ENCODE peak calls at places on chromosomes 11 and 22, in four cellular contexts. A is progenitor cell of endocrine pancreas, B is mucosa of descending colon, E is GM10248. K is an unnamed sample.
A peak's percentile ranks its signal among the peaks of the same experiment; 100 is the strongest.

GRCh38 chr11:15969281-15969680 is 387.1 kb downstream of the SOX6 start:
- DNase-seq in A (no peak), E (peak; percentile 15), B (peak; percentile 50), K (no peak)

GRCh38 chr22:27885977-27886842 is 32.8 kb downstream of the PITPNB start:
- DNase-seq in B (peak; percentile 62), A (no peak), E (peak; percentile 48), K (peak; percentile 48)

GRCh38 chr11:111978028-111978771 is 41.1 kb downstream of the DIXDC1 start:
- DNase-seq in E (no peak), A (no peak), B (peak; percentile 38), K (peak; percentile 44)

GRCh38 chr22:39900306-39901227 is at the start of gene GRAP2:
- DNase-seq in B (peak; percentile 45), A (no peak), E (peak; percentile 44), K (no peak)

GRCh38 chr11:13136272-13136596 is 127.1 kb downstream of the RASSF10 start:
- DNase-seq in E (no peak), A (no peak), B (no peak), K (no peak)

GRCh38 chr11:117934526-117935307 is 5.5 kb upstream of the TMPRSS13 start:
- DNase-seq in A (no peak), E (no peak), B (no peak), K (no peak)

GRCh38 chr11:32985600-32985999 is 30.1 kb upstream of the DEPDC7 start:
- DNase-seq in E (no peak), B (no peak), A (no peak), K (no peak)

GRCh38 chr11:33182246-33182878 is 21.1 kb upstream of the CSTF3 start:
- DNase-seq in B (peak; percentile 73), E (no peak), A (no peak), K (no peak)

GRCh38 chr22:19962909-19963806 is 21.5 kb upstream of the TXNRD2 start:
- DNase-seq in E (no peak), B (peak; percentile 92), A (peak; percentile 61), K (no peak)

GRCh38 chr11:45926536-45927331 is 4.3 kb downstream of the LARGE2 start:
- DNase-seq in B (no peak), A (no peak), E (no peak), K (no peak)

GRCh38 chr11:47156951-47157350 is 19.7 kb downstream of the ARFGAP2 start:
- DNase-seq in E (no peak), B (no peak), A (no peak), K (no peak)

GRCh38 chr11:62689421-62690183 is at the start of gene LRRN4CL:
- DNase-seq in E (no peak), A (no peak), B (peak; percentile 57), K (no peak)

GRCh38 chr11:12430912-12431311 is 53.5 kb downstream of the PARVA start:
- DNase-seq in E (no peak), A (no peak), B (peak; percentile 72), K (no peak)

GRCh38 chr11:85791326-85791990 is 19.5 kb downstream of the SYTL2 start:
- DNase-seq in B (no peak), E (no peak), A (no peak), K (no peak)

GRCh38 chr11:3627291-3627690 is 14.5 kb downstream of the ART5 start:
- DNase-seq in E (no peak), B (no peak), A (no peak), K (no peak)

GRCh38 chr11:59429924-59430516 is 3.8 kb upstream of the OR5A2 start:
- DNase-seq in B (peak; percentile 73), A (peak; percentile 29), E (peak; percentile 62), K (no peak)

GRCh38 chr11:47616726-47617416 is 22.7 kb upstream of the C1QTNF4 start:
- DNase-seq in A (no peak), E (peak; percentile 49), B (peak; percentile 65), K (peak; percentile 56)

GRCh38 chr11:18490736-18491485 is 35.3 kb downstream of the LDHAL6A start:
- DNase-seq in A (no peak), B (peak; percentile 13), E (no peak), K (peak; percentile 33)

GRCh38 chr22:39428597-39429071 is 28.2 kb upstream of the MGAT3 start:
- DNase-seq in A (no peak), B (no peak), E (no peak), K (no peak)

GRCh38 chr22:27875951-27876350 is 43.1 kb downstream of the PITPNB start:
- DNase-seq in B (no peak), A (no peak), E (no peak), K (no peak)

GRCh38 chr11:36333897-36334296 is 37.8 kb downstream of the PRR5L start:
- DNase-seq in E (no peak), A (no peak), B (no peak), K (no peak)

GRCh38 chr11:97557399-97557798 is 1167.6 kb downstream of the JRKL start:
- DNase-seq in B (no peak), A (no peak), E (no peak), K (no peak)
- TF ChIP-seq CTCF in B (no peak), A (no peak), E (no peak), K (no peak)

DNA sequence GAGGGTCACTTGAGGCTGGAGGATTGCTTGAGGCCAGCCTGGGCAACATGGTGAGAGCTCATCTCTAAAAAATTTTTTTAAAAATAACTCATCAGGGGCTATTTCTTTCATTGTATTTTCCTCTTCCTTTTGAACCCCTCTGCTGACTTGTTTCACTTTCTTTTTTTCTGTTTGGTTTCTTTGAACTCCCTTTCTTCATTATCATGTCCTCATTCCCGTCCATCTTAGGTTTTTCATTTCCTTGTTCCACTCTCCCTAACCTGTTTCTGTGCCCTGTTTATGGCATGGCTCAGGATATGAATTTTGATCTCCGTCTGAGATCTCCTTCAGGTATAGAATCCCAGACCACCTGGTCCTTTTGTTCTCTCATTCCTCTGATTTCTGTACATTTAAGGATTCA is 12.4 kb downstream of the MARK2 start:
- DNase-seq in E (no peak), B (no peak), A (no peak), K (no peak)
- TF ChIP-seq CTCF in E (no peak), B (no peak), A (no peak), K (no peak)

GRCh38 chr11:68857037-68857586 is 15.4 kb upstream of the CPT1A start:
- DNase-seq in A (no peak), E (no peak), B (peak; percentile 30), K (no peak)
- TF ChIP-seq CTCF in A (no peak), E (no peak), B (no peak), K (no peak)

DNA sequence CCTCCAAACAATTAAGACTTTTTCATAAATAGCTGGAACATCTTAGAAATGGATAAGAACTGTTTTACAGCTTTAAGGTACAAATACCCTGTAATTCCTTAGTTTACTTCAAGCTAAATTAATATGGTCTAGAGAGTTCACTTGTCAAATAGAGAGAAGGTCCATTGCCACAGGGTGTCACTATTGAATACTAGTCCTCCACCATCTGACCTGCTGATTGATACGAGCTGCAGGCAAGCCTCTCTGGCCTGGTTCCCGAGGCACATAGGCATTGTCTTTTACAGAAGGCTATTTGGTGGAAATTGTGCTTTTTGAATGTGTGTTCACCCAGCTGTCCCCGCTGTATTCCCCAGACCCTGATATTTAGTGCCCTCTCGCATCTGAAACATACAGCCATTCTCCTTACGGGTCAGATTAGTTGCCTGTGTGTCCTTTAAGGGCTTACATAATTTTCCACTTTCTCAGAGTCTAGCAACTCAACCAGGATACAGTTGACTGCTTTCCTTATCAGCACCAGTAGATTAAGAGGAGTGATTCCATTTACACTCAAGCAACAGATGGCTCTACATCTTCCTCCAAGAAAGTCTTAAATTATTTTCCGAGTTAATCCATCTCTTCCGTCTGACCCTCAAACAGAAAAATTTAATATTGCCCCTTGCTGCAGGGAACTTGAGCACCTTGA is 788.8 kb upstream of the FAT3 start:
- DNase-seq in B (no peak), A (no peak), E (no peak), K (peak; percentile 35)
- TF ChIP-seq CTCF in B (no peak), A (peak; percentile 18), E (no peak), K (no peak)

DNA sequence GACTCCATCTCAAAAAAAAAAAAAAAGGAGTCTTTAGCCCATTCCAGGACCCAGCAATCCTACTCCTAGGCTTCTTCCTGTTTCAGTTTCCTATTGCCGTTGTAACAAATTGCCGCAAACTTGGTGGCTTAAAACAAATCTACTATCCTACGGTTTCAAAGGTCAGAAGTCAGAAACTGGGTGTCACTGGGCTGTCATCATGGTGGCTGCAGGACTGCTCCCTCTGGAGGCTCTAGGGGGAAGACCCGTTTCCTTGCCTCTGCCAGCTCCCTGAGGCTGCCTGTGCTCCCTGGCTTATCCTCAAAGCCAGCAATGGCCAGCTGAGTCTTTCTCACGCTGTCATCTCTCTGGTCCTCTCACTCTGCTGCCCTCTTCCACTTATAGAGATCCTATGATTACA is 8.7 kb upstream of the DAGLA start:
- DNase-seq in B (peak; percentile 69), A (no peak), E (no peak), K (peak; percentile 43)
- TF ChIP-seq CTCF in B (peak; percentile 43), A (peak; percentile 51), E (no peak), K (no peak)

GRCh38 chr11:67082071-67082791 is 25.6 kb downstream of the RHOD start:
- DNase-seq in B (peak; percentile 14), A (no peak), E (no peak), K (no peak)
- TF ChIP-seq CTCF in B (no peak), A (no peak), E (no peak), K (no peak)

DNA sequence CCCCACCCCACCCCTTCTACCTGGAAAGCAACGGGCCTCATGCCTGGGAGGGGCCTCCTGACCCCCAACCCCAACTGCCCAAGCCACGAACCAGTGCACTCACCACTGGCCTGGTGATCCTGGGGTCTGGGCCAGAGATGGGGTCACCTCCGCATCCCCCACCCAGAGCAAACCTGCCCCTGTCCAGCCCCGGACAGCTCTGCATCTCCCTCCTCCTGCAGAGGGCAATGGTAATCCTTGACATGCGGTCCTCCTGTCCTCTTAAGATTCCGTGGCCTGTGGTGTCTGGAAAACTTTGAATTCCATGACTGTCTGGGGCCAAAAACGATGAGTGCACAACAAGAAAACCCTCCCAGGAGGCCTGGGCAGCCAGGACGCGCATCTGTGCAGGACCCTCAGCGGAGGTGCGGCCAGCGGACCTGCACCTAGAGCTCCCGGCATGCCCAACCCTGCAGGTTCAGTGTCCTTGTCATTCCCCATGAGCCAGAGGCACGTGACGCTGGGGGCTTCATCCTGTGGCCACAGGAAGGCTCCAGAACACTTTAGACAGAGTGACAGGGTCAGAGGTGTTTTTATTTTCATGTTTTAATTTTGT is 16.1 kb upstream of the PPARA start:
- DNase-seq in E (no peak), A (no peak), B (no peak), K (no peak)
- TF ChIP-seq CTCF in E (no peak), A (no peak), B (no peak), K (no peak)